ENCODE peak calls at places on chromosomes 16 and 17, in seven cellular contexts. One of them, this sample, is unnamed.

GRCh38 chr17:15507896-15508295 is 40.5 kb upstream of the CDRT4 start:
- DNase-seq in GM12864: no peak
- DNase-seq in coronary artery: no peak
- DNase-seq in dorsolateral prefrontal cortex: no peak
- DNase-seq in astrocyte of the spinal cord: no peak
- DNase-seq in uterus: no peak
- DNase-seq in foreskin keratinocyte: no peak
- DNase-seq in this sample: no peak

GRCh38 chr17:69539781-69540319 is 125.4 kb downstream of the MAP2K6 start:
- DNase-seq in GM12864: no peak
- DNase-seq in coronary artery: no peak
- DNase-seq in dorsolateral prefrontal cortex: no peak
- DNase-seq in astrocyte of the spinal cord: peak
- DNase-seq in uterus: no peak
- DNase-seq in foreskin keratinocyte: peak
- DNase-seq in this sample: no peak

GRCh38 chr16:52634528-52634927 is 87.6 kb upstream of the TOX3 start:
- DNase-seq in GM12864: no peak
- DNase-seq in coronary artery: no peak
- DNase-seq in dorsolateral prefrontal cortex: no peak
- DNase-seq in astrocyte of the spinal cord: no peak
- DNase-seq in uterus: no peak
- DNase-seq in foreskin keratinocyte: no peak
- DNase-seq in this sample: no peak

GRCh38 chr17:17196776-17197175 is 9.4 kb downstream of the PLD6 start:
- DNase-seq in GM12864: no peak
- DNase-seq in coronary artery: no peak
- DNase-seq in dorsolateral prefrontal cortex: no peak
- DNase-seq in astrocyte of the spinal cord: no peak
- DNase-seq in uterus: no peak
- DNase-seq in foreskin keratinocyte: peak
- DNase-seq in this sample: no peak

GRCh38 chr16:9081183-9081582 is 10.3 kb upstream of the HAPSTR1 start:
- DNase-seq in GM12864: no peak
- DNase-seq in coronary artery: no peak
- DNase-seq in dorsolateral prefrontal cortex: no peak
- DNase-seq in astrocyte of the spinal cord: no peak
- DNase-seq in uterus: no peak
- DNase-seq in foreskin keratinocyte: no peak
- DNase-seq in this sample: no peak

GRCh38 chr16:85171004-85171808 is 58.9 kb upstream of the CIBAR2 start:
- DNase-seq in GM12864: no peak
- DNase-seq in coronary artery: no peak
- DNase-seq in dorsolateral prefrontal cortex: no peak
- DNase-seq in astrocyte of the spinal cord: no peak
- DNase-seq in uterus: no peak
- DNase-seq in foreskin keratinocyte: no peak
- DNase-seq in this sample: no peak

GRCh38 chr16:88943131-88943664 is 33.8 kb downstream of the CBFA2T3 start:
- DNase-seq in GM12864: no peak
- DNase-seq in coronary artery: no peak
- DNase-seq in dorsolateral prefrontal cortex: no peak
- DNase-seq in astrocyte of the spinal cord: no peak
- DNase-seq in uterus: no peak
- DNase-seq in foreskin keratinocyte: no peak
- DNase-seq in this sample: no peak

GRCh38 chr16:27690604-27691003 is 140.7 kb downstream of the KATNIP start:
- DNase-seq in GM12864: no peak
- DNase-seq in coronary artery: no peak
- DNase-seq in dorsolateral prefrontal cortex: no peak
- DNase-seq in astrocyte of the spinal cord: peak
- DNase-seq in uterus: no peak
- DNase-seq in foreskin keratinocyte: peak
- DNase-seq in this sample: peak

GRCh38 chr17:61662771-61663170 is 71.8 kb upstream of the NACA2 start:
- DNase-seq in GM12864: no peak
- DNase-seq in coronary artery: no peak
- DNase-seq in dorsolateral prefrontal cortex: no peak
- DNase-seq in astrocyte of the spinal cord: no peak
- DNase-seq in uterus: no peak
- DNase-seq in foreskin keratinocyte: no peak
- DNase-seq in this sample: no peak

DNA sequence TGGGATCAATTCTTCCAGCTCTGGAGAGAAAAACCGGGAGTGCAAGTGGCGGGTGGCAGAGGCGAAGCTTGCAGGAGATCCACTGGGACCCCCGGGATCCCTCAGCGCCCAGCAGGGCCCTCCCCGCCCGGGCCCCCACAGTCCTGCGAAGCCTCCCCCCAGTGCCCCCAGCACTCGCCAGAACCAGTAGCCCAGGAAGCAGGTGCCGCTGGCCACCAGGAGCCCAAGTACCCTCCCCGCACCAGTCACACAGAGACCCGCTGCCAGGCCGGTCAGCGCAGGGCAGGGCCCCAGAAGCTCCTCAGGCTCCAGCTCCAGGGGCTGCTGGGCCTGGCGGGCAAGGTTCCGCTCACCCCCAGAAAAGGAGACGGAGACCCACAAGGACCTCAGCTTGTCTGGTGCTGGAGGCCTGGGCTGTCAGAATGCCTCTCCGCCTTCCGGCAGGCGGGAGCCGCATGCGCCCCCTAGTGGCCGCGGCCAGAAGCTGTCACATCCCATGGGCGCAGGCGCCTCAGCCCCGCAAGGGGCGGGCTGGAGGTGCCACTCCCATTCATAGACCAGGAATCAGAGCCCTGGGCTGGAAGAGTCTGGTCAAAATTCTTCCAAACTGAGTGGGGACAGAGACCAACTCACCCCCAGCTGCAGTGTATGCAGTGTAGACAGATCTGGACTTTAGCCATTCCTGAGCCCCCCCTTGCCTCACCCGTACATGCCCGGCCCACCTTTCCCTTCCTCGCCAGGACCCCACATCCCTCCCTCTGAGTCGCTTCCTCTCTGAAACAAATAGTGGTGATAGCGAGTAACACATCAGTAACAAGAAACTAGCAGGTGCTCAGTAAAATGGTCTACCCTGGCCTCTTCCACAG is 1002.3 kb downstream of the KCNJ18 start:
- DNase-seq in GM12864: no peak
- DNase-seq in coronary artery: no peak
- DNase-seq in dorsolateral prefrontal cortex: no peak
- DNase-seq in astrocyte of the spinal cord: no peak
- DNase-seq in uterus: no peak
- DNase-seq in foreskin keratinocyte: no peak
- DNase-seq in this sample: no peak
- TF ChIP-seq CTCF in GM12864: peak
- TF ChIP-seq CTCF in coronary artery: no peak
- TF ChIP-seq CTCF in dorsolateral prefrontal cortex: no peak
- TF ChIP-seq CTCF in astrocyte of the spinal cord: peak
- TF ChIP-seq CTCF in uterus: no peak
- TF ChIP-seq CTCF in foreskin keratinocyte: peak
- TF ChIP-seq CTCF in this sample: peak

GRCh38 chr17:12666718-12667117 is 1.0 kb downstream of the MYOCD start:
- DNase-seq in GM12864: no peak
- DNase-seq in coronary artery: no peak
- DNase-seq in dorsolateral prefrontal cortex: no peak
- DNase-seq in astrocyte of the spinal cord: peak
- DNase-seq in uterus: no peak
- DNase-seq in foreskin keratinocyte: no peak
- DNase-seq in this sample: no peak

GRCh38 chr17:12664252-12664651 is 1.4 kb upstream of the MYOCD start:
- DNase-seq in GM12864: no peak
- DNase-seq in coronary artery: no peak
- DNase-seq in dorsolateral prefrontal cortex: no peak
- DNase-seq in astrocyte of the spinal cord: no peak
- DNase-seq in uterus: no peak
- DNase-seq in foreskin keratinocyte: no peak
- DNase-seq in this sample: no peak

GRCh38 chr17:12664894-12665262 is 812 bp upstream of the MYOCD start:
- DNase-seq in GM12864: no peak
- DNase-seq in coronary artery: no peak
- DNase-seq in dorsolateral prefrontal cortex: no peak
- DNase-seq in astrocyte of the spinal cord: no peak
- DNase-seq in uterus: no peak
- DNase-seq in foreskin keratinocyte: no peak
- DNase-seq in this sample: no peak

GRCh38 chr17:12665263-12666210 is at the start of gene MYOCD:
- DNase-seq in GM12864: no peak
- DNase-seq in coronary artery: peak
- DNase-seq in dorsolateral prefrontal cortex: no peak
- DNase-seq in astrocyte of the spinal cord: peak
- DNase-seq in uterus: peak
- DNase-seq in foreskin keratinocyte: no peak
- DNase-seq in this sample: peak

DNA sequence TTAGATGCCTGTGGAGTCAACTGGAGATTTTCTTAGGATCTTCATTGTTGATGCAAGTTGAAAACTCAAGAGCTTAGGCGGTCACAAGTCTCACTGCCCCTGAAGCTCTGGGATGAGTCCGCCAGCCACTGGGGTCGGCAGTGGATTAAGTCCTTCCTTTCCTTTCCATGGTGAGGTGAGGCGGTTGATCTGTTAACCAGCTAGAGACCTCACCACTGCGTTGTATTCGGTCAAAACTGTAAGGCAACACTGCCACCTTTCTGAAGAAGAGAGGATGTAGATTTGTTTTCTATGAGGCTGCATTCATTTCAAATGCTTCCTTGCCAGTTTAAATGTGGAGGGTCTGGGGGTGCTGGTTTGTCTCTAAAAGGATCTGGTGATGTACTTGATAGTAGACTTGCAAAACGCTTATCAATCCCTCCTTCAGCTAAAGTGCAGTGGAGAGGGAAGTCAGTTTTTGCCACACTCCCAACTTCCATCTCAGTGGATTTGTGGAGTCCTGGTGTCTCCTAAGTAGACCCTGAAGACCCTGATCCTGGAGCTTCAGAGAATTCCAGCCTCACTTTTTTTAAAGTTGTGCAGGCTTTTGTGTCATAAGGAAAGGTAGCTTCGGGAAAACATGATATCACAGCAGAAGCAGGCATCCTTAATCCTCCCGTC is 1.7 kb downstream of the MYOCD start:
- DNase-seq in GM12864: no peak
- DNase-seq in coronary artery: no peak
- DNase-seq in dorsolateral prefrontal cortex: no peak
- DNase-seq in astrocyte of the spinal cord: peak
- DNase-seq in uterus: peak
- DNase-seq in foreskin keratinocyte: peak
- DNase-seq in this sample: peak
- TF ChIP-seq CTCF in GM12864: peak
- TF ChIP-seq CTCF in coronary artery: peak
- TF ChIP-seq CTCF in dorsolateral prefrontal cortex: peak
- TF ChIP-seq CTCF in astrocyte of the spinal cord: peak
- TF ChIP-seq CTCF in uterus: peak
- TF ChIP-seq CTCF in foreskin keratinocyte: peak
- TF ChIP-seq CTCF in this sample: peak

DNA sequence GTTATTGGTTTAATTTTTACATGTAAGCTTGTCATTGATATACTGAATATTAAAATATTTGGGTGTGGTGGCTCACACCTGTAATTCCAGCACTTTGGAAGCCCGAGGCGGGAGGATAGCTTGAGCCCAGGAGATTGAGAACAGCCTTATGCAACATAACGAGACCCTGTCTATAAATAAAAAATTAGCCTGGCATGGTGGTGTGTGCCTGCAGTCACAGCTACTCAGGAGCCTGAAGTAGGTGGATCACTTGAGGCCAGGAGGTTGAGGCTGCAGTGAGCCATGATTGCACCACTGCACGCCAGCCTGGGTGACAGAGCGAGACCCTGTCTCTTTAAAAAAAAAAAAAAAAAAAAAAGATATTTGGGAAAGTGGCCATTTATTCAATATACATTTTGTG is 32.3 kb downstream of the NFAT5 start:
- DNase-seq in GM12864: no peak
- DNase-seq in coronary artery: no peak
- DNase-seq in dorsolateral prefrontal cortex: no peak
- DNase-seq in astrocyte of the spinal cord: no peak
- DNase-seq in uterus: no peak
- DNase-seq in foreskin keratinocyte: no peak
- DNase-seq in this sample: no peak
- TF ChIP-seq CTCF in GM12864: no peak
- TF ChIP-seq CTCF in coronary artery: no peak
- TF ChIP-seq CTCF in dorsolateral prefrontal cortex: no peak
- TF ChIP-seq CTCF in astrocyte of the spinal cord: no peak
- TF ChIP-seq CTCF in uterus: no peak
- TF ChIP-seq CTCF in foreskin keratinocyte: no peak
- TF ChIP-seq CTCF in this sample: no peak

GRCh38 chr17:40679523-40679907 is 14.5 kb upstream of the KRT222 start:
- DNase-seq in GM12864: no peak
- DNase-seq in coronary artery: no peak
- DNase-seq in dorsolateral prefrontal cortex: no peak
- DNase-seq in astrocyte of the spinal cord: no peak
- DNase-seq in uterus: no peak
- DNase-seq in foreskin keratinocyte: no peak
- DNase-seq in this sample: no peak

GRCh38 chr17:40686192-40686591 is 17.4 kb downstream of the KRT24 start:
- DNase-seq in GM12864: no peak
- DNase-seq in coronary artery: no peak
- DNase-seq in dorsolateral prefrontal cortex: peak
- DNase-seq in astrocyte of the spinal cord: no peak
- DNase-seq in uterus: no peak
- DNase-seq in foreskin keratinocyte: no peak
- DNase-seq in this sample: no peak

GRCh38 chr17:40678902-40679522 is 14.0 kb upstream of the KRT222 start:
- DNase-seq in GM12864: no peak
- DNase-seq in coronary artery: no peak
- DNase-seq in dorsolateral prefrontal cortex: no peak
- DNase-seq in astrocyte of the spinal cord: no peak
- DNase-seq in uterus: no peak
- DNase-seq in foreskin keratinocyte: peak
- DNase-seq in this sample: no peak

GRCh38 chr17:40675905-40676304 is 10.9 kb upstream of the KRT222 start:
- DNase-seq in GM12864: no peak
- DNase-seq in coronary artery: no peak
- DNase-seq in dorsolateral prefrontal cortex: no peak
- DNase-seq in astrocyte of the spinal cord: no peak
- DNase-seq in uterus: no peak
- DNase-seq in foreskin keratinocyte: no peak
- DNase-seq in this sample: no peak

DNA sequence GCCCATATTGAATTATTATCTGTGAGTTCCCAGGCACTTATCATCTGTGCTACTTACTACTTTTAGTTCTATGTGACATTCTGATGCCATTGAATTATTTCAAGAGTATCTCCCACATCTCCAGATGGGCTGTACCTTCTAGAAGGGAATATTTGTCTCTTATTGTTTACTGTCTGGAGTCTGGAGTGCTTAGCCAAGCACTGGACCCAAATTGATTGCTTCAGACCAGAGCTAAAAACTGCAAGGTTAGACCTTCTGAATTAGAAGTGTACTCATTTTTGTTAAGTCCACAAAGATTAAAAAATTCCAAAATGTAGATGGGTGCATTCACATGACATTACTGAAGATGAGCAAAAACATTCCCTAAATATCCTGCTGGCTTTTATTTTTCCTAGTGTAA is 16.0 kb upstream of the KRT222 start:
- DNase-seq in GM12864: no peak
- DNase-seq in coronary artery: no peak
- DNase-seq in dorsolateral prefrontal cortex: no peak
- DNase-seq in astrocyte of the spinal cord: no peak
- DNase-seq in uterus: no peak
- DNase-seq in foreskin keratinocyte: no peak
- DNase-seq in this sample: no peak
- TF ChIP-seq CTCF in GM12864: no peak
- TF ChIP-seq CTCF in coronary artery: no peak
- TF ChIP-seq CTCF in dorsolateral prefrontal cortex: no peak
- TF ChIP-seq CTCF in astrocyte of the spinal cord: no peak
- TF ChIP-seq CTCF in uterus: no peak
- TF ChIP-seq CTCF in foreskin keratinocyte: no peak
- TF ChIP-seq CTCF in this sample: no peak

This sample was measured in GM12865.